ENCODE peak calls at places on chromosome 13, in nine cellular contexts. U is tibial nerve; C is hepatocyte; Q is upper lobe of right lung; D is GM23248; O is right lobe of liver; P is CD4-positive, CD25-positive, alpha-beta regulatory T cell; T is left lung; J is heart left ventricle. F is an unnamed sample. For H3K9me3, the result is how much of the 10 kb centered on the place peaks cover.

GRCh38 chr13:100596516-100596915 is 7.9 kb upstream of the GGACT start:
- DNase-seq in Q (no peak), P (no peak), C (no peak), T (no peak), O (no peak), U (no peak), D (no peak), J (no peak), F (no peak)

GRCh38 chr13:66888698-66889097 is 341.4 kb downstream of the PCDH9 start:
- DNase-seq in T (no peak), U (no peak), Q (no peak), P (no peak), D (no peak), O (no peak), J (no peak), C (no peak), F (no peak)

GRCh38 chr13:95896302-95896701 is 156.9 kb downstream of the UGGT2 start:
- DNase-seq in C (no peak), D (no peak), T (no peak), Q (no peak), O (no peak), U (no peak), J (no peak), P (no peak), F (no peak)

GRCh38 chr13:40444241-40444640 is 222.2 kb downstream of the FOXO1 start:
- DNase-seq in D (no peak), C (no peak), P (no peak), O (no peak), Q (no peak), T (no peak), U (no peak), J (no peak), F (no peak)

GRCh38 chr13:97241761-97242160 is 19.6 kb downstream of the MBNL2 start:
- DNase-seq in D (no peak), O (no peak), P (no peak), U (no peak), Q (no peak), C (no peak), J (no peak), T (no peak), F (no peak)

GRCh38 chr13:70812481-70812880 is 704.2 kb upstream of the KLHL1 start:
- DNase-seq in C (no peak), O (no peak), Q (no peak), T (no peak), U (no peak), D (no peak), J (no peak), P (no peak), F (no peak)

GRCh38 chr13:52994051-52994450 is 34.6 kb upstream of the OLFM4 start:
- DNase-seq in T (no peak), C (no peak), D (no peak), P (no peak), Q (no peak), J (no peak), U (no peak), O (no peak), F (no peak)

GRCh38 chr13:66635526-66635925 is 594.6 kb downstream of the PCDH9 start:
- DNase-seq in C (no peak), U (no peak), T (no peak), J (no peak), P (no peak), Q (no peak), D (peak), O (no peak), F (no peak)

GRCh38 chr13:75415720-75416119 is 66.2 kb downstream of the TBC1D4 start:
- DNase-seq in J (no peak), U (no peak), D (peak), P (no peak), C (no peak), Q (no peak), T (no peak), O (no peak), F (no peak)

GRCh38 chr13:52845766-52846566 is 2.5 kb downstream of the PCDH8 start:
- DNase-seq in Q (peak), C (peak), T (peak), U (no peak), P (no peak), O (peak), D (peak), J (peak), F (no peak)

GRCh38 chr13:70339738-70340137 is 231.5 kb upstream of the KLHL1 start:
- DNase-seq in D (peak), J (no peak), T (no peak), P (no peak), Q (no peak), C (peak), O (no peak), U (no peak), F (no peak)

GRCh38 chr13:65719831-65720230 is 1510.3 kb downstream of the PCDH9 start:
- DNase-seq in Q (no peak), J (no peak), T (no peak), P (no peak), D (no peak), O (no peak), U (no peak), C (no peak), F (no peak)

GRCh38 chr13:91203430-91203829 is 144.1 kb upstream of the MIR17HG start:
- DNase-seq in J (no peak), D (no peak), T (no peak), U (no peak), C (no peak), P (no peak), Q (no peak), O (no peak), F (no peak)

GRCh38 chr13:43544011-43544410 is 242.8 kb downstream of the ENOX1 start:
- DNase-seq in C (no peak), D (peak), Q (no peak), O (no peak), T (no peak), P (no peak), J (no peak), U (no peak), F (no peak)

GRCh38 chr13:40639226-40639681 is 27.2 kb downstream of the FOXO1 start:
- DNase-seq in P (no peak), C (no peak), J (no peak), D (peak), U (no peak), O (peak), T (no peak), Q (no peak), F (no peak)

GRCh38 chr13:100301418-100301817 is 212.5 kb downstream of the PCCA start:
- DNase-seq in Q (no peak), J (no peak), T (no peak), U (no peak), O (no peak), D (no peak), C (no peak), P (no peak), F (no peak)

GRCh38 chr13:97211357-97211756 is 10.8 kb upstream of the MBNL2 start:
- DNase-seq in Q (no peak), J (no peak), P (no peak), D (no peak), T (no peak), C (no peak), U (no peak), O (no peak), F (no peak)

GRCh38 chr13:27679896-27680295 is 58.2 kb downstream of the POLR1D start:
- DNase-seq in Q (no peak), C (no peak), U (no peak), O (no peak), J (no peak), T (no peak), D (no peak), P (no peak), F (no peak)

GRCh38 chr13:105037064-105037463 is 1498.4 kb downstream of the EFNB2 start:
- DNase-seq in U (no peak), C (no peak), D (no peak), J (no peak), O (no peak), T (no peak), Q (no peak), P (no peak), F (no peak)

GRCh38 chr13:90205081-90205480 is 1142.4 kb upstream of the MIR17HG start:
- DNase-seq in P (no peak), J (no peak), D (no peak), Q (no peak), T (no peak), U (no peak), C (no peak), O (no peak), F (no peak)

GRCh38 chr13:40446365-40446764 is 220.1 kb downstream of the FOXO1 start:
- DNase-seq in P (no peak), Q (no peak), C (no peak), O (no peak), U (no peak), J (no peak), T (no peak), D (no peak), F (no peak)

GRCh38 chr13:87122551-87122950 is 548.6 kb upstream of the SLITRK5 start:
- DNase-seq in U (no peak), J (no peak), P (no peak), Q (no peak), O (no peak), C (no peak), T (no peak), D (peak), F (no peak)

GRCh38 chr13:107937841-107938240 is 277.5 kb downstream of the LIG4 start:
- DNase-seq in U (no peak), J (no peak), O (no peak), C (no peak), D (peak), Q (no peak), T (no peak), P (no peak), F (no peak)

GRCh38 chr13:29934531-29935308 is 84.3 kb upstream of the UBL3 start:
- DNase-seq in O (no peak), Q (no peak), J (no peak), C (peak), U (no peak), P (peak), D (peak), T (no peak), F (no peak)

GRCh38 chr13:114064516-114065140 is 67.8 kb downstream of the RASA3 start:
- DNase-seq in T (peak), P (no peak), D (peak), U (no peak), Q (no peak), C (no peak), O (no peak), J (peak), F (no peak)

GRCh38 chr13:110636053-110636475 is 20.7 kb downstream of the NAXD start:
- DNase-seq in P (no peak), D (no peak), Q (no peak), U (no peak), O (no peak), T (peak), C (no peak), J (no peak), F (no peak)

GRCh38 chr13:45370922-45371406 is 30.0 kb upstream of the TPT1 start:
- DNase-seq in U (peak), Q (peak), P (peak), J (peak), D (peak), O (peak), T (peak), C (peak), F (peak)

GRCh38 chr13:77779461-77780272 is 82.2 kb downstream of the SLAIN1 start:
- DNase-seq in J (no peak), Q (no peak), P (peak), D (peak), T (no peak), C (peak), O (peak), U (peak), F (no peak)

GRCh38 chr13:86572115-86572514 is 772.9 kb upstream of the SLITRK6 start:
- DNase-seq in D (peak), J (no peak), P (no peak), U (no peak), O (no peak), T (no peak), C (no peak), Q (no peak), F (no peak)

GRCh38 chr13:26813626-26814348 is 53.2 kb upstream of the GPR12 start:
- DNase-seq in T (no peak), J (no peak), U (no peak), O (no peak), D (no peak), C (no peak), P (no peak), Q (no peak), F (no peak)

GRCh38 chr13:51292000-51292550 is 47.4 kb upstream of the SERPINE3 start:
- DNase-seq in D (peak), O (no peak), P (no peak), C (no peak), J (no peak), T (no peak), Q (no peak), U (no peak), F (no peak)

GRCh38 chr13:77040076-77040475 is 13.1 kb upstream of the FBXL3 start:
- DNase-seq in P (no peak), O (no peak), T (no peak), C (no peak), U (no peak), J (no peak), Q (no peak), D (no peak), F (no peak)

GRCh38 chr13:92547256-92547655 is 679.4 kb upstream of the GPC6 start:
- DNase-seq in U (no peak), P (no peak), O (no peak), T (no peak), J (no peak), D (no peak), C (no peak), Q (no peak), F (no peak)

GRCh38 chr13:99843872-99844271 is 127.7 kb downstream of the ZIC5 start:
- DNase-seq in U (no peak), T (no peak), O (no peak), P (no peak), J (no peak), Q (no peak), C (no peak), D (no peak), F (no peak)

GRCh38 chr13:34208326-34208725 is 390.4 kb downstream of the RFC3 start:
- DNase-seq in J (no peak), T (no peak), C (no peak), O (no peak), Q (no peak), P (no peak), D (peak), U (no peak), F (no peak)

GRCh38 chr13:44151474-44151873 is 222.2 kb upstream of the SERP2 start:
- DNase-seq in P (no peak), T (no peak), U (no peak), D (no peak), J (no peak), O (no peak), Q (no peak), C (no peak), F (no peak)

GRCh38 chr13:24459234-24459633 is 53.3 kb downstream of the PARP4 start:
- DNase-seq in J (no peak), U (no peak), Q (no peak), P (no peak), T (no peak), C (no peak), D (peak), O (no peak), F (no peak)

GRCh38 chr13:113139580-113139979 is 17.0 kb downstream of the F10 start:
- DNase-seq in C (no peak), Q (no peak), P (no peak), T (no peak), D (no peak), J (no peak), U (no peak), O (no peak), F (no peak)

GRCh38 chr13:78420814-78421213 is 182.5 kb downstream of the POU4F1 start:
- DNase-seq in D (no peak), Q (no peak), O (peak), U (no peak), T (no peak), C (no peak), J (peak), P (no peak), F (no peak)

GRCh38 chr13:48594080-48594815 is 59.5 kb upstream of the CYSLTR2 start:
- DNase-seq in Q (no peak), O (no peak), J (no peak), T (no peak), P (no peak), U (no peak), D (no peak), C (no peak), F (no peak)
- H3K9me3 ChIP-seq in Q (under half), O (under half), J (under half), T (under half), P (under half), U (under half), D (under half), C (under half), F (under half)

GRCh38 chr13:20503088-20504083 is 22.3 kb downstream of the CRYL1 start:
- DNase-seq in Q (no peak), D (no peak), O (peak), P (no peak), U (no peak), C (no peak), T (no peak), J (no peak), F (no peak)

GRCh38 chr13:20499986-20500385 is 25.7 kb downstream of the CRYL1 start:
- DNase-seq in Q (no peak), P (no peak), O (no peak), J (no peak), U (no peak), D (peak), C (no peak), T (no peak), F (no peak)

GRCh38 chr13:20498659-20499058 is 27.0 kb downstream of the CRYL1 start:
- DNase-seq in P (no peak), J (no peak), O (no peak), T (no peak), U (no peak), C (no peak), Q (no peak), D (no peak), F (no peak)

GRCh38 chr13:20501139-20501538 is 24.5 kb downstream of the CRYL1 start:
- DNase-seq in C (no peak), D (no peak), T (no peak), Q (no peak), J (no peak), O (no peak), U (no peak), P (no peak), F (no peak)

GRCh38 chr13:20501548-20501947 is 24.1 kb downstream of the CRYL1 start:
- DNase-seq in J (no peak), Q (no peak), T (no peak), C (no peak), U (no peak), O (no peak), D (no peak), P (no peak), F (no peak)
- H3K9me3 ChIP-seq in J (under half), Q (under half), T (under half), C (under half), U (under half), O (under half), D (under half), P (under half), F (under half)

GRCh38 chr13:21945195-21945594 is 274.3 kb downstream of the FGF9 start:
- DNase-seq in D (no peak), O (no peak), T (no peak), C (no peak), J (no peak), P (no peak), U (no peak), Q (no peak), F (no peak)
- H3K9me3 ChIP-seq in D (under half), O (under half), T (under half), C (under half), J (under half), P (under half), U (under half), Q (under half), F (under half)

GRCh38 chr13:112065521-112065866 is 1.5 kb upstream of the SOX1 start:
- DNase-seq in P (no peak), D (no peak), Q (no peak), J (no peak), O (no peak), T (no peak), C (no peak), U (no peak), F (no peak)
- H3K9me3 ChIP-seq in P (under half), D (under half), Q (under half), J (under half), O (under half), T (under half), C (under half), U (under half), F (under half)

F was measured in T-helper 17 cell.